ENCODE peak calls at places on chromosome 10, in ten cellular contexts. Z is mesothelial cell of epicardium; H is brain microvascular endothelial cell; K is left cardiac atrium; J is kidney tubule cell; R is central memory CD4-positive, alpha-beta T cell; F is activated CD8-positive, alpha-beta T cell treated with anti-CD3 and anti-CD28 coated beads, Interleukin-2, amount 10 ng/mL, durations not matched to agents 7 days and 5 days; G is stimulated activated CD4-positive, alpha-beta T cell treated with anti-CD3 and anti-CD28 coated beads, Interleukin-12 subunit alpha, Interleukin-12 subunit beta, amount 100 ng/mL, for 48 hours; N is cardiac fibroblast; V is pancreas. L is an unnamed sample.

GRCh38 chr10:124717911-124718734 is 26.1 kb downstream of the FAM53B start:
- DNase-seq in J (peak; percentile 83), F (peak; percentile 72), V (no peak), K (no peak), N (no peak), G (peak; percentile 66), H (no peak), Z (no peak), R (peak; percentile 89), L (no peak)

GRCh38 chr10:69332278-69333010 is 54.1 kb downstream of the HK1 start:
- DNase-seq in K (no peak), Z (no peak), J (no peak), G (no peak), V (no peak), N (no peak), R (no peak), F (no peak), H (peak; percentile 74), L (no peak)

GRCh38 chr10:3236644-3237043 is 64.1 kb upstream of the PITRM1 start:
- DNase-seq in V (no peak), K (no peak), J (no peak), R (no peak), H (no peak), N (no peak), F (no peak), Z (no peak), G (no peak), L (no peak)

GRCh38 chr10:14859775-14860174 is 18.9 kb upstream of the SUV39H2 start:
- DNase-seq in J (no peak), H (no peak), F (no peak), N (no peak), R (no peak), Z (no peak), K (no peak), G (no peak), V (no peak), L (no peak)

GRCh38 chr10:63209703-63210102 is 76.6 kb downstream of the NRBF2 start:
- DNase-seq in R (no peak), F (no peak), Z (no peak), H (no peak), N (no peak), K (no peak), V (no peak), J (no peak), G (no peak), L (no peak)

GRCh38 chr10:18719811-18720210 is 60.6 kb downstream of the ARL5B start:
- DNase-seq in N (no peak), F (no peak), Z (no peak), V (no peak), R (no peak), H (no peak), K (no peak), G (no peak), J (no peak), L (no peak)

GRCh38 chr10:91034494-91035157 is 113.7 kb upstream of the ANKRD1 start:
- DNase-seq in H (no peak), K (peak; percentile 82), R (no peak), V (no peak), N (peak; percentile 96), J (peak; percentile 38), Z (peak; percentile 45), F (no peak), G (no peak), L (no peak)

GRCh38 chr10:62501547-62501946 is 127.4 kb downstream of the ZNF365 start:
- DNase-seq in F (no peak), H (no peak), K (no peak), R (no peak), J (peak; percentile 28), Z (no peak), V (no peak), G (no peak), N (peak; percentile 9), L (no peak)

GRCh38 chr10:122206471-122207065 is 64.5 kb upstream of the BTBD16 start:
- DNase-seq in N (peak; percentile 8), V (no peak), F (no peak), J (no peak), G (no peak), R (no peak), K (no peak), H (peak; percentile 24), Z (no peak), L (no peak)

GRCh38 chr10:72088879-72089585 is 681 bp upstream of the SPOCK2 start:
- DNase-seq in N (peak; percentile 27), J (no peak), F (peak; percentile 73), R (peak; percentile 76), Z (no peak), G (peak; percentile 47), V (no peak), H (no peak), K (peak; percentile 43), L (peak; percentile 72)

GRCh38 chr10:79300711-79301110 is 46.6 kb upstream of the PPIF start:
- DNase-seq in V (no peak), N (no peak), J (no peak), R (no peak), Z (no peak), K (peak; percentile 22), G (no peak), H (no peak), F (no peak), L (no peak)

GRCh38 chr10:61975107-61975932 is 73.8 kb downstream of the ARID5B start:
- DNase-seq in G (no peak), K (no peak), V (no peak), H (peak; percentile 54), Z (no peak), N (peak; percentile 73), J (peak; percentile 30), F (no peak), R (no peak), L (no peak)

GRCh38 chr10:23095966-23096813 is 811 bp downstream of the MSRB2 start:
- DNase-seq in J (peak; percentile 56), F (peak; percentile 47), V (peak; percentile 26), N (peak; percentile 76), G (peak; percentile 13), R (peak; percentile 25), Z (peak; percentile 53), K (peak; percentile 55), H (peak; percentile 34), L (peak; percentile 67)

GRCh38 chr10:111956841-111957240 is 226.7 kb downstream of the GPAM start:
- DNase-seq in V (no peak), K (no peak), R (no peak), Z (no peak), J (no peak), H (no peak), F (no peak), G (no peak), N (no peak), L (no peak)

GRCh38 chr10:114308470-114309110 is 69.5 kb downstream of the VWA2 start:
- DNase-seq in V (no peak), G (no peak), F (no peak), K (no peak), Z (no peak), N (no peak), H (no peak), R (no peak), J (peak; percentile 34), L (no peak)

GRCh38 chr10:33520223-33520622 is 185.8 kb upstream of the NRP1 start:
- DNase-seq in H (no peak), J (no peak), G (no peak), Z (no peak), R (no peak), K (no peak), N (peak; percentile 18), V (no peak), F (no peak), L (no peak)

GRCh38 chr10:7409732-7410168 is 1.1 kb downstream of the SFMBT2 start:
- DNase-seq in V (no peak), G (peak; percentile 40), R (no peak), F (no peak), J (no peak), H (no peak), Z (no peak), N (peak; percentile 25), K (no peak), L (peak; percentile 58)

GRCh38 chr10:103982639-103983038 is 15.7 kb downstream of the SLK start:
- DNase-seq in H (no peak), Z (no peak), R (no peak), K (no peak), V (no peak), N (no peak), J (no peak), F (no peak), G (no peak), L (peak; percentile 86)

GRCh38 chr10:126290232-126290631 is 98.0 kb downstream of the ADAM12 start:
- DNase-seq in Z (no peak), J (no peak), V (no peak), N (no peak), H (no peak), R (no peak), F (no peak), G (no peak), K (no peak), L (no peak)

GRCh38 chr10:5564537-5565204 is 39.9 kb downstream of the CALML3 start:
- DNase-seq in R (peak; percentile 57), J (no peak), Z (no peak), F (peak; percentile 40), G (no peak), K (no peak), H (no peak), V (no peak), N (no peak), L (peak; percentile 29)

GRCh38 chr10:116715839-116716377 is 26.5 kb downstream of the HSPA12A start:
- DNase-seq in G (no peak), V (no peak), F (no peak), N (no peak), K (no peak), J (no peak), R (no peak), H (no peak), Z (no peak), L (peak; percentile 24)

GRCh38 chr10:95246582-95247051 is 44.2 kb downstream of the PDLIM1 start:
- DNase-seq in V (peak; percentile 65), H (peak; percentile 76), R (no peak), Z (peak; percentile 76), N (peak; percentile 89), K (peak; percentile 84), F (peak; percentile 81), G (peak; percentile 51), J (peak; percentile 76), L (peak; percentile 94)

GRCh38 chr10:71323407-71323806 is 4.3 kb downstream of the SLC29A3 start:
- DNase-seq in K (no peak), N (peak; percentile 24), V (no peak), J (no peak), H (peak; percentile 22), Z (no peak), R (peak; percentile 8), G (no peak), F (no peak), L (no peak)

GRCh38 chr10:123967626-123968243 is 76.1 kb upstream of the CPXM2 start:
- DNase-seq in G (peak; percentile 43), V (peak; percentile 63), H (peak; percentile 45), R (no peak), Z (peak; percentile 90), K (peak; percentile 80), N (peak; percentile 54), J (peak; percentile 57), F (peak; percentile 61), L (peak; percentile 94)

GRCh38 chr10:69807122-69807521 is 5.4 kb downstream of the COL13A1 start:
- DNase-seq in N (peak; percentile 65), J (peak; percentile 96), R (no peak), H (peak; percentile 66), K (no peak), V (no peak), G (no peak), Z (no peak), F (no peak), L (no peak)

GRCh38 chr10:33506838-33507661 is 172.6 kb upstream of the NRP1 start:
- DNase-seq in K (no peak), J (peak; percentile 45), F (no peak), N (peak; percentile 35), R (no peak), V (no peak), H (peak; percentile 43), G (no peak), Z (no peak), L (no peak)

GRCh38 chr10:128934492-128934891 is 532.5 kb upstream of the MGMT start:
- DNase-seq in R (no peak), N (no peak), J (no peak), F (no peak), K (no peak), V (no peak), H (no peak), Z (no peak), G (no peak), L (no peak)

GRCh38 chr10:79299397-79300370 is 47.6 kb upstream of the PPIF start:
- DNase-seq in Z (no peak), H (peak; percentile 85), N (peak; percentile 80), R (no peak), F (no peak), K (peak; percentile 34), G (no peak), V (no peak), J (peak; percentile 81), L (no peak)